ENCODE peak calls at places on chromosome 5, in four cellular contexts. J, K, N and A are unnamed samples.

GRCh38 chr5:97002983-97003382 is 67.1 kb downstream of the LNPEP start:
- DNase-seq in J (no peak), K (no peak), N (peak), A (no peak)

GRCh38 chr5:112002368-112002767 is 245.4 kb upstream of the NREP start:
- DNase-seq in J (no peak), K (no peak), N (no peak), A (no peak)

GRCh38 chr5:181120311-181120710 is 10.7 kb downstream of the OR2V1 start:
- DNase-seq in J (no peak), K (no peak), N (peak), A (no peak)

GRCh38 chr5:142568271-142568995 is 117.5 kb downstream of the FGF1 start:
- DNase-seq in J (no peak), K (no peak), N (peak), A (no peak)

GRCh38 chr5:138635268-138635667 is 60.1 kb upstream of the HSPA9 start:
- DNase-seq in J (no peak), K (no peak), N (peak), A (no peak)

GRCh38 chr5:73172893-73173292 is at the start of gene TMEM174:
- DNase-seq in J (no peak), K (no peak), N (no peak), A (no peak)

GRCh38 chr5:43281840-43282658 is 31.2 kb downstream of the HMGCS1 start:
- DNase-seq in J (no peak), K (no peak), N (peak), A (peak)

GRCh38 chr5:33614039-33614438 is 173.3 kb downstream of the TARS1 start:
- DNase-seq in J (no peak), K (no peak), N (no peak), A (no peak)

GRCh38 chr5:146564036-146564762 is 48.2 kb upstream of the GPR151 start:
- DNase-seq in J (no peak), K (peak), N (no peak), A (no peak)

GRCh38 chr5:115556276-115556675 is 11.7 kb upstream of the FEM1C start:
- DNase-seq in J (no peak), K (no peak), N (no peak), A (no peak)

GRCh38 chr5:137122075-137122474 is 377.1 kb downstream of the SPOCK1 start:
- DNase-seq in J (no peak), K (no peak), N (peak), A (no peak)

GRCh38 chr5:78544531-78545200 is 103.9 kb downstream of the LHFPL2 start:
- DNase-seq in J (no peak), K (no peak), N (peak), A (no peak)

GRCh38 chr5:150329038-150329437 is 26.3 kb upstream of the ARSI start:
- DNase-seq in J (no peak), K (no peak), N (no peak), A (no peak)

GRCh38 chr5:175576591-175576990 is 81.3 kb upstream of the HRH2 start:
- DNase-seq in J (no peak), K (no peak), N (no peak), A (no peak)

GRCh38 chr5:124264499-124264898 is 481.9 kb downstream of the ZNF608 start:
- DNase-seq in J (no peak), K (no peak), N (peak), A (peak)

GRCh38 chr5:65334077-65334476 is 147.6 kb downstream of the ADAMTS6 start:
- DNase-seq in J (no peak), K (no peak), N (no peak), A (peak)

GRCh38 chr5:53031695-53032096 is 42.5 kb downstream of the ITGA2 start:
- DNase-seq in J (no peak), K (peak), N (peak), A (peak)

GRCh38 chr5:89769975-89770374 is 639.6 kb downstream of the CETN3 start:
- DNase-seq in J (no peak), K (peak), N (peak), A (no peak)

GRCh38 chr5:53766683-53767082 is 206.2 kb downstream of the NDUFS4 start:
- DNase-seq in J (no peak), K (no peak), N (no peak), A (no peak)

DNA sequence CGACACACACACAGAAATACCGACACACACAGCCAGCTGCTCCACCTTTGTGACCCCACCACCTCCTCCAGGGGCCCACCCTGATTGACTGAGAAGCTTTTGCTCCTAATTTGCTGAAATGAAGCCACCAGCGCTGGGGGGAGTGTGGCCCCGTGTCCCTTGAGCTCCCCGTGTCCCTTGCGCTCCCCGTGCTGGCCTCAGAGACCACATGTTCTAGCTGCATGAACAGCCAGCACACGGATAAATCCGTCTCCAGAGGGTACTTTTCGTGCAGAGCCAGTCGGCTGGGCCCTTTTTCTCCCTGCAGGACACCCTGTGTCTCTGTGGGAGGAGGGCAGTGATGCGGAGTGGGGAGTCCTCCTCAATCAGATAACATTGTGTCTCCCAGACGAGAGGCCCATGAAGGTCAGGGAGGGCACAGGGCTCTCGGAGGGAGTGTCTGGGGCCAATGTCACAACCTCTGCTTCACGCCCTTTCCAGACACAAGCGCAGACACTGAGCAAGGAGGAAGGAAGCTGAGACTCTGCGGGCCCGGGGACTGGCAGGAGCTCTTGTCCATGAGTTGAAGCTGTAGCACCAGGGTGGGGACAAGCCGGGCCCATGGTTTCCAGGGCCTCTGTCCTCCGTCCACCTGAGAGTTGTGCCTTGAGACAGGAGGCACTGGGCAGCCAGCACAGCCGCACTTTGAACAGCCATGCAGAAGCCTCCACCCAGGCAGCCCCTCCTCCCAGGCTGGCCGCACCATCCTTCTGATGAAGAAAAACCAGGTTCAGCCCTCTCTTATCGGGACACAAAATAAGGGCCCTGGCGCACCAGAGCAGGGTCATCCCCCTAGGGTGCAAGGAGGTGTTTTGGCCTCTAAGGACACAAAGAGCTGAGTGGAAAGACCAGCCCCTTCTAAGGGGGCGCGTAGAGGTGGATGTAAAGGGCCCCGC is 36.4 kb upstream of the SLC6A19 start:
- DNase-seq in J (no peak), K (no peak), N (no peak), A (no peak)
- H4K8ac ChIP-seq in J (no peak), K (no peak), N (no peak), A (no peak)

DNA sequence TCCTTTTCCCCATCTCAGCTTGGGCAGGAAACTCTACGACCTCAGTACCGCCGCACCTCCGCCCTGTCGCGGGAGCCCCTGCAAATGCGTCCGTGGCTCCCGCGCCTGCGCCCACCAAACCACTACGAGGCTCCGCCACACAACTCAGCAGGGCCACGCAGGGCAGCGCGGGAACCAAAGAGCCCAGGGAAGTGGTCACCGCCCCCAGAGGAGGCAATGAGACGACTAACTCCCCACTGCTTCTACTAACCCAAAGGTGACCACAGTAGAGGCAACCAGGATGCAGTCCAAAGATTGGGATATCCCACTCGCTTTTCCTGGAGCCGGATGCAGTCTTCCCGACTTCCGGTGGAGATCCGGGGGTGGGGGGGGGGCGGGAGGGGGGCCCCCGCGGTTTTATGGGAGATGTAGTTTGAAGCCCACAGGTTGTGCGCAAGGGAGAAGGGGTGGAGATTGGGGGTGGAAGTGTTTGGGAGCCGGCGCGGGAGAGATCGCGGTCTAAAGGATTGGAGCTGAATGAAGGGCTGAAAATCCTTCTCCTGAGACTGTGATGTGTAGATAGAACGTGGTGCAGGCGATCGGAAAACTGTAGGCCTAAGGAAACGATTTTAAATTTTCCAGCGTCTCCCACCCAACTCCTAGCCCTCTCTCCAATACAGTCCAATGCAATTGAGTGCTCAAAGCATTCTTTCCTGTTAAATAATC is at the start of gene NUDT12:
- DNase-seq in J (peak), K (peak), N (peak), A (peak)
- H4K8ac ChIP-seq in J (no peak), K (peak), N (peak), A (peak)

DNA sequence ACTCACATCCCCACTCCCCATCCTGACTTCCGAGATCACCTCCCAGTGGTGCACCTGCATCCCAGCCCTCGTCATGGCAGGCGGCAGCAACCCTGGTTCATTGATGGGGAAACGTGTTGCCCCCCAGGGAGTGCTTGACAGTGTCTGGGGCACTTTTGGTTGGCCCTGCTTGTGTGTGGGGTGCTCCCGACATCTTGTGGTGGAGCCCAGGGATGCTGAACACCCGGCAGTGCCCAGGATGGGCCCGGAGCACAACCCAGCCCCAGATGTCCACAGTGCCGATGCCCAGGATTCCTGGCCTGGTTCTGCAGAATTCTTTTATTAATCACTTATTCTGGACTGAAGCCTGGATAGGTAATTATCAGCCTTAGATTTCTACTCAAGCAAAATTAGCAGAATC is 3.7 kb downstream of the MRPL36 start:
- DNase-seq in J (no peak), K (no peak), N (no peak), A (no peak)
- H4K8ac ChIP-seq in J (no peak), K (no peak), N (no peak), A (no peak)

GRCh38 chr5:139787568-139788293 is 7.9 kb upstream of the PSD2 start:
- DNase-seq in J (peak), K (peak), N (peak), A (peak)

GRCh38 chr5:139789116-139789844 is 6.3 kb upstream of the PSD2 start:
- DNase-seq in J (no peak), K (no peak), N (no peak), A (no peak)

GRCh38 chr5:139787257-139787567 is 8.4 kb upstream of the PSD2 start:
- DNase-seq in J (no peak), K (no peak), N (no peak), A (no peak)

GRCh38 chr5:139789845-139790189 is 5.8 kb upstream of the PSD2 start:
- DNase-seq in J (no peak), K (no peak), N (no peak), A (no peak)

GRCh38 chr5:139788294-139788875 is 7.2 kb upstream of the PSD2 start:
- DNase-seq in J (peak), K (no peak), N (no peak), A (no peak)
- H4K8ac ChIP-seq in J (peak), K (no peak), N (no peak), A (peak)

DNA sequence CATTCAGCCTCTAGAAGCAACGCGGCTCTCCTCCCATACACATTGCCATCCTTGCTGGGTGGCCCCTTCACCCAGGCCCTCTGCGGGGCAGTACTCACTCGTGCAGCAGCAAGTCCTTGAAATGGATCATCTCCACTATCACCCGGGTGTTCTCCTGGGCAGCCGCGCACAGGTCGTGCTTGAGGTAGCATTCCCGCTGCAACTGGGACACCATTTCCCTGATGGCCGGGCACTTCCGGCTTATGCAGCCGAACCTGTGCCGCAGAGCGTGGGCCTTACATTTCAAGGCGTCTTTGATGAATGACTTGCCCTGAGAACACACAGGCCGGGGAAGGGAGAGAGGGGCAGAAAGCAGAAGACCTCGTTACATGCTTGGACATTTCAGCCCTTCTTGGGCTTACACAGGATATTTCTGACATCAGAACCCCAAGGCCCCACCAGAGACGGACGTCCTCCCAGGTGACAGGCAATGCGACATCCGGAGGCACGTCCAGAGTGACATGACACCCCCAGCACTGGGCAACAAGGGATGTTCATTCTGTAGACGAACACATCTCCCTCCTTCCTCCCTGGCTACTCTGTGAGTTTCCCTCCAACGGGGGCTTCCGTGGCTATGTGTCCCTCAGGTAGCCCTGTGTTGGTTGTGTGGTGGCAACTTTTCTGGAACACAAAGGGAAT is 5.0 kb downstream of the STC2 start:
- DNase-seq in J (no peak), K (no peak), N (no peak), A (no peak)
- H4K8ac ChIP-seq in J (no peak), K (no peak), N (peak), A (no peak)

GRCh38 chr5:133051117-133051546 is 681 bp upstream of the HSPA4 start:
- DNase-seq in J (no peak), K (no peak), N (no peak), A (no peak)
- H4K8ac ChIP-seq in J (peak), K (peak), N (peak), A (peak)

GRCh38 chr5:472656-473343 is 29.8 kb downstream of the EXOC3 start:
- DNase-seq in J (peak), K (peak), N (peak), A (peak)
- H4K8ac ChIP-seq in J (no peak), K (no peak), N (peak), A (peak)

GRCh38 chr5:56501949-56502557 is 268.9 kb upstream of the ANKRD55 start:
- DNase-seq in J (no peak), K (no peak), N (peak), A (no peak)
- H4K8ac ChIP-seq in J (no peak), K (no peak), N (no peak), A (no peak)

DNA sequence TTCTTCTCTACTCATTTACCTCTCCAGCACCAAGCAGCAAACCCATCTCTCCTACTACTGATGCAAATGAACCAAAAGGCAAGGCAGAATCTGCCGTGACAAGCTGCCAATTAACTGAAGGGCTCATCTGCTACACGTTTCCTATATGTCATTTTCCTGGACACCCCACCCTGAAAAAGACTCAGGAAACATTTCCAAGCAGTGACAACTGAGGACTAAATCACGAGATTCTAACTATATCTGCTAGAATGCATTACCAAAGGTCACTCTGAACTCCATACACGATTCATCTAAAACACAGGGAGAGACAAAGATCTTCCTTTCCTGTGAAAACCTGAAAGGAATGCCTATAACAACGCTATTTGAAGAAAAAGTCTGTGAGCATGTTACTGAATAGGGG is 12.9 kb downstream of the PLPP1 start:
- DNase-seq in J (no peak), K (no peak), N (no peak), A (peak)
- H4K8ac ChIP-seq in J (no peak), K (no peak), N (no peak), A (no peak)

GRCh38 chr5:32090755-32091128 is 83.4 kb downstream of the GOLPH3 start:
- DNase-seq in J (no peak), K (peak), N (no peak), A (no peak)
- H4K8ac ChIP-seq in J (no peak), K (no peak), N (no peak), A (no peak)